ENCODE peak calls at places on chromosomes 5 and 9, in four cellular contexts. U is cardiac muscle cell, Z is PC-9, D is HCT116. R is an unnamed sample. For H3K9me3 and H3K4me1, the result is how much of the 10 kb centered on the place peaks cover.

GRCh38 chr5:122237906-122238305 is 74.1 kb upstream of the SNCAIP start:
- DNase-seq in Z (no peak), U (no peak), D (no peak), R (no peak)

GRCh38 chr5:111574316-111574715 is 62.0 kb upstream of the STARD4 start:
- DNase-seq in Z (no peak), D (no peak), U (no peak), R (no peak)

GRCh38 chr5:26482817-26483375 is 555.5 kb downstream of the CDH9 start:
- DNase-seq in D (peak), Z (peak), U (peak), R (no peak)

GRCh38 chr5:129460121-129460950 is at the start of gene ADAMTS19:
- DNase-seq in D (no peak), Z (no peak), U (peak), R (no peak)

GRCh38 chr5:97019435-97020117 is 83.7 kb downstream of the LNPEP start:
- DNase-seq in D (no peak), Z (no peak), U (peak), R (no peak)

GRCh38 chr9:70043285-70043684 is 363 bp upstream of the MAMDC2 start:
- DNase-seq in U (peak), D (no peak), Z (no peak), R (no peak)

GRCh38 chr5:56369333-56369947 is 136.3 kb upstream of the ANKRD55 start:
- DNase-seq in Z (no peak), U (no peak), D (no peak), R (no peak)

GRCh38 chr9:31908158-31908890 is 476.1 kb upstream of the ACO1 start:
- DNase-seq in Z (peak), D (peak), U (no peak), R (no peak)

GRCh38 chr9:120730661-120731514 is 16.6 kb upstream of the MEGF9 start:
- DNase-seq in Z (peak), D (no peak), U (no peak), R (no peak)

GRCh38 chr5:133977858-133978257 is 9.4 kb upstream of the C5orf15 start:
- DNase-seq in Z (no peak), D (no peak), U (no peak), R (no peak)

GRCh38 chr5:38948501-38948900 is 102.7 kb downstream of the OSMR start:
- DNase-seq in Z (no peak), D (no peak), U (no peak), R (no peak)

GRCh38 chr5:84191296-84191695 is 193.4 kb downstream of the EDIL3 start:
- DNase-seq in Z (no peak), U (peak), D (no peak), R (no peak)

GRCh38 chr9:112747094-112747493 is 3.5 kb upstream of the SNX30 start:
- DNase-seq in U (no peak), D (no peak), Z (no peak), R (no peak)

GRCh38 chr9:129697111-129697955 is 31.9 kb downstream of the PRRX2 start:
- DNase-seq in U (peak), Z (peak), D (no peak), R (no peak)

GRCh38 chr9:17148324-17148723 is 13.5 kb downstream of the CNTLN start:
- DNase-seq in D (no peak), U (no peak), Z (no peak), R (no peak)

GRCh38 chr5:139178582-139178917 is 19.6 kb downstream of the SIL1 start:
- DNase-seq in U (no peak), Z (no peak), D (no peak), R (no peak)

GRCh38 chr5:124341066-124341943 is 405.1 kb downstream of the ZNF608 start:
- DNase-seq in U (no peak), D (no peak), Z (no peak), R (no peak)

GRCh38 chr9:108150736-108151135 is 661.2 kb upstream of the KLF4 start:
- DNase-seq in Z (no peak), U (no peak), D (no peak), R (no peak)

GRCh38 chr5:150670961-150671337 is 9.9 kb downstream of the MYOZ3 start:
- DNase-seq in Z (no peak), D (no peak), U (no peak), R (no peak)

GRCh38 chr5:1139806-1140187 is 27.9 kb upstream of the SLC12A7 start:
- DNase-seq in D (no peak), Z (no peak), U (no peak), R (no peak)

GRCh38 chr5:57696005-57696755 is 213.6 kb upstream of the ACTBL2 start:
- DNase-seq in D (no peak), U (no peak), Z (no peak), R (no peak)

GRCh38 chr9:109319631-109320233 is 1.1 kb downstream of the EPB41L4B start:
- DNase-seq in D (no peak), U (no peak), Z (peak), R (no peak)

GRCh38 chr5:132226516-132227234 is 978 bp downstream of the P4HA2 start:
- DNase-seq in Z (no peak), D (no peak), U (no peak), R (peak)

GRCh38 chr9:113556877-113557593 is 93.5 kb downstream of the RGS3 start:
- DNase-seq in U (no peak), D (no peak), Z (no peak), R (no peak)

GRCh38 chr9:34899535-34900158 is 58.4 kb upstream of the PHF24 start:
- DNase-seq in Z (peak), D (peak), U (peak), R (no peak)

GRCh38 chr5:90446961-90447360 is 27.6 kb downstream of the MBLAC2 start:
- DNase-seq in Z (no peak), U (no peak), D (no peak), R (no peak)

GRCh38 chr5:115571441-115571878 is 26.9 kb upstream of the FEM1C start:
- DNase-seq in U (no peak), D (no peak), Z (no peak), R (no peak)

GRCh38 chr9:108386859-108387384 is 468.9 kb downstream of the ACTL7B start:
- DNase-seq in U (no peak), Z (no peak), D (no peak), R (no peak)

GRCh38 chr9:76438841-76439588 is 20.0 kb upstream of the GCNT1 start:
- DNase-seq in D (no peak), U (no peak), Z (no peak), R (no peak)

GRCh38 chr9:122446819-122447484 is 30.8 kb downstream of the OR1J1 start:
- DNase-seq in U (no peak), D (no peak), Z (no peak), R (no peak)

GRCh38 chr9:122444366-122444765 is 33.4 kb downstream of the OR1J1 start:
- DNase-seq in U (no peak), D (no peak), Z (no peak), R (no peak)

GRCh38 chr9:122442568-122442967 is 35.2 kb downstream of the OR1J1 start:
- DNase-seq in Z (no peak), U (no peak), D (no peak), R (no peak)

GRCh38 chr9:122445155-122445749 is 32.5 kb downstream of the OR1J1 start:
- DNase-seq in D (no peak), U (no peak), Z (no peak), R (no peak)
- H3K9me3 ChIP-seq in D (under half), U (under half), Z (under half), R (under half)

DNA sequence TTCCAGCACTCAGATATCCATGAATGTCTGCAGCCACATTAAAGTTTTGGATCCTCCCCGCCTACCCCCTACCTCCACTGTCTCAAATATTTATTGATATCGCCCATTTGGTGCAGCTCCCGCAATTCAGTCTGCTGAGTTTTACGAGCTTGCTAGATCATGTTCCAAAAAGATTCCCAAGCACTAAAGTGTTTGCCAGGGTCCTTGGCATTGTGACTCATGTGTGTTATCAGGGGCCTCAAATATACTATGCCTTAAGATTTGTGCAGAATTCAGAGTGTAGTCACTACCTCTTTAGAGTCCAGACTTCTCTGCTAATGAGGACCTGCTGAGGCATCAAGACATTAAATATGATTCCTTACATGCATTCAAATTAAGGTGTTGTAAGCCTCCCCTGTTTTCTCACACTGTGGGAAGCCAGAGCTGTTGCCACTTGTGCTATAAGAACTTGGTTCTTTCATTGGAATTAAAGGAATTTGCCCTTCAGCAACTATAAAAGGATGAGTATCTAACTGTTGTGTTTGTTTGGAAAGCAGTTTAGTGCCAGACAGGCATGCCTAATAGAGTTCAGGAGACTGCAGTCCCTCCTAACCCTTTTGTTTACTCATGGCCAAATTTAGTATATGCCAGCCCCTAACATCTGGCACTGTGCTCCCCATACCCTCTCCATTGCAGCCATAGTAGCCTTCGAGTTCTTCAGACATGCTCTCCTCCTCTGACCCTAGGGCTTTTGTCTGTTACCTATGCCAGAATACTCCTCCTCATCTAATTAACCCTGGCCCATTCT is 316.4 kb downstream of the NR3C1 start:
- DNase-seq in Z (peak), U (peak), D (no peak), R (no peak)
- H3K27ac ChIP-seq in Z (peak), U (peak), D (peak), R (no peak)

GRCh38 chr9:92989561-92989960 is 42.2 kb downstream of the FGD3 start:
- DNase-seq in U (no peak), Z (no peak), D (no peak), R (no peak)
- H3K4me1 ChIP-seq in U (under half), Z (under half), D (under half), R (under half)

DNA sequence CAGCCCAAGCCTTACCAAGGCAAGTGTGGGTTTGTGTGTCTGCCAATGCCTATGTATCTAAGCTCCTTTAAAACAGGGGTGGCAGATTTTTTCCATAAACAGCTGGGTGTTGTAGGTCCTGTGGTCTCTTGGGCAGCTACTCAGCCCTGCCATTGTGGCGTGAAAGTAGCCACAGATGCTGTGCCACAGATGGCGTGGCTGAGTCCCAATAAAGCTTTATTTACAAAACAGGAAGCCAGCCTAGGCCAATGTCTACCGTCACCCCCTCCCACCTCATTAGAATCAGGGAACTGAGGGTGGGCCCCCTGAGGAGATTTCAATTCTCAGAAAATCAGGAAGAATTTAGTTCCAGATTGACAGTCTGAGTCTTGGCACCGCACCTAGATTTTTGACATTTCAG is 421.2 kb downstream of the IRX2 start:
- DNase-seq in D (no peak), U (no peak), Z (no peak), R (no peak)
- H3K9me3 ChIP-seq in D (under half), U (under half), Z (under half), R (under half)

GRCh38 chr9:8604201-8604600 is 804.6 kb upstream of the DMAC1 start:
- DNase-seq in Z (no peak), D (no peak), U (no peak), R (no peak)

GRCh38 chr9:8599937-8600336 is 800.4 kb upstream of the DMAC1 start:
- DNase-seq in D (no peak), U (no peak), Z (no peak), R (no peak)

GRCh38 chr9:8600914-8601680 is 801.5 kb upstream of the DMAC1 start:
- DNase-seq in D (no peak), Z (no peak), U (no peak), R (no peak)
- H3K27ac ChIP-seq in D (no peak), Z (no peak), U (no peak), R (no peak)

GRCh38 chr5:119332978-119333401 is 22.8 kb upstream of the TNFAIP8 start:
- DNase-seq in U (no peak), Z (no peak), D (no peak), R (no peak)
- H3K4me1 ChIP-seq in U (under half), Z (under half), D (under half), R (half or more)

R was measured in vagina.